ENCODE peak calls at places on chromosomes 2 and 18, in eight cellular contexts. W, I, Y, Q, V, T, K and H are unnamed samples.

GRCh38 chr2:36404312-36404711 is 48.7 kb downstream of the CRIM1 start:
- DNase-seq in V (no peak), T (no peak), K (no peak), I (no peak), Q (no peak), Y (peak), W (no peak), H (no peak)

GRCh38 chr2:47907097-47907781 is 941 bp upstream of the FBXO11 start:
- DNase-seq in I (peak), Q (peak), W (peak), K (no peak), V (peak), T (peak), Y (no peak), H (peak)

GRCh38 chr2:158015428-158016076 is 86.1 kb upstream of the UPP2 start:
- DNase-seq in T (peak), Q (no peak), K (no peak), V (no peak), W (no peak), I (no peak), Y (no peak), H (no peak)

GRCh38 chr2:241882090-241882625 is 12.6 kb downstream of the RTP5 start:
- DNase-seq in T (no peak), W (no peak), Y (no peak), V (peak), K (no peak), Q (peak), I (peak), H (no peak)

GRCh38 chr2:97911210-97911921 is 84.4 kb downstream of the TMEM131 start:
- DNase-seq in Y (no peak), Q (peak), I (no peak), W (no peak), T (no peak), V (no peak), K (no peak), H (no peak)

GRCh38 chr2:155904720-155905119 is 427.8 kb downstream of the NR4A2 start:
- DNase-seq in K (no peak), Y (no peak), T (no peak), W (no peak), Q (no peak), I (no peak), V (no peak), H (no peak)

GRCh38 chr18:2471523-2471922 is 99.8 kb downstream of the METTL4 start:
- DNase-seq in I (no peak), V (no peak), T (no peak), Y (no peak), W (no peak), K (no peak), Q (peak), H (no peak)

GRCh38 chr2:13996527-13996926 is 636.0 kb upstream of the LRATD1 start:
- DNase-seq in Q (no peak), W (no peak), Y (no peak), V (no peak), T (no peak), I (no peak), K (no peak), H (no peak)

GRCh38 chr18:80259610-80260009 is 12.3 kb upstream of the PARD6G start:
- DNase-seq in I (peak), W (no peak), K (no peak), T (no peak), V (no peak), Q (no peak), Y (no peak), H (no peak)

GRCh38 chr2:220466251-220466691 is 838.8 kb downstream of the SLC4A3 start:
- DNase-seq in W (no peak), T (no peak), Y (no peak), K (no peak), I (no peak), Q (no peak), V (no peak), H (no peak)

GRCh38 chr2:101630224-101630949 is 67.1 kb upstream of the MAP4K4 start:
- DNase-seq in Y (no peak), T (no peak), I (no peak), K (no peak), W (no peak), Q (no peak), V (no peak), H (no peak)

GRCh38 chr18:468841-469796 is 31.4 kb downstream of the COLEC12 start:
- DNase-seq in T (no peak), Y (no peak), W (no peak), Q (no peak), K (no peak), I (no peak), V (no peak), H (no peak)

GRCh38 chr18:68713131-68713530 is 1.8 kb downstream of the TMX3 start:
- DNase-seq in W (no peak), Q (peak), K (no peak), V (no peak), T (no peak), Y (no peak), I (no peak), H (no peak)

GRCh38 chr2:207727256-207727655 is 15.8 kb downstream of the CCNYL1 start:
- DNase-seq in K (no peak), W (no peak), T (no peak), I (no peak), V (no peak), Y (no peak), Q (no peak), H (no peak)

GRCh38 chr2:159639071-159639470 is 22.7 kb upstream of the BAZ2B start:
- DNase-seq in K (no peak), I (no peak), V (no peak), Q (no peak), Y (no peak), T (no peak), W (no peak), H (no peak)

GRCh38 chr2:234673961-234674759 is 177.3 kb upstream of the ARL4C start:
- DNase-seq in K (no peak), Y (no peak), Q (no peak), I (no peak), T (no peak), V (no peak), W (no peak), H (no peak)

GRCh38 chr18:54284967-54285785 is 15.9 kb downstream of the POLI start:
- DNase-seq in V (peak), W (peak), T (peak), I (peak), Q (peak), Y (no peak), K (no peak), H (no peak)

GRCh38 chr18:49656098-49656591 is 94.3 kb downstream of the LIPG start:
- DNase-seq in Y (peak), T (no peak), W (no peak), K (peak), I (no peak), Q (no peak), V (no peak), H (no peak)

GRCh38 chr2:13522917-13523821 is 806.4 kb downstream of the TRIB2 start:
- DNase-seq in K (no peak), Y (no peak), T (no peak), I (no peak), V (no peak), Q (peak), W (no peak), H (no peak)